ENCODE peak calls at places on chromosomes 11 and 22, in five cellular contexts. One of them, this sample, is unnamed.
A peak's percentile ranks its signal among the peaks of the same experiment; 100 is the strongest.

GRCh38 chr22:31342389-31343125 is 3.6 kb downstream of the PATZ1 start:
- DNase-seq in T-cell: no peak
- DNase-seq in neural crest cell: peak; percentile 25
- DNase-seq in GM12865: no peak
- DNase-seq in skeletal muscle cell: no peak
- DNase-seq in this sample: no peak

GRCh38 chr11:36376888-36377758 is 81.0 kb downstream of the PRR5L start:
- DNase-seq in neural crest cell: peak; percentile 58
- DNase-seq in skeletal muscle cell: no peak
- DNase-seq in GM12865: no peak
- DNase-seq in T-cell: peak; percentile 20
- DNase-seq in this sample: no peak

GRCh38 chr11:1487091-1487850 is 692 bp upstream of the MOB2 start:
- DNase-seq in neural crest cell: no peak
- DNase-seq in GM12865: no peak
- DNase-seq in T-cell: no peak
- DNase-seq in skeletal muscle cell: no peak
- DNase-seq in this sample: no peak

GRCh38 chr11:57210731-57211335 is 26.2 kb downstream of the APLNR start:
- DNase-seq in T-cell: no peak
- DNase-seq in skeletal muscle cell: no peak
- DNase-seq in GM12865: no peak
- DNase-seq in neural crest cell: no peak
- DNase-seq in this sample: peak; percentile 28

GRCh38 chr11:11316651-11317050 is 36.4 kb downstream of the CSNK2A3 start:
- DNase-seq in neural crest cell: no peak
- DNase-seq in T-cell: no peak
- DNase-seq in GM12865: no peak
- DNase-seq in skeletal muscle cell: no peak
- DNase-seq in this sample: no peak

GRCh38 chr11:36213050-36213840 is 76.0 kb downstream of the COMMD9 start:
- DNase-seq in skeletal muscle cell: no peak
- DNase-seq in T-cell: no peak
- DNase-seq in neural crest cell: no peak
- DNase-seq in GM12865: no peak
- DNase-seq in this sample: no peak

GRCh38 chr11:58921778-58922390 is 17.4 kb upstream of the GLYATL1 start:
- DNase-seq in neural crest cell: no peak
- DNase-seq in T-cell: no peak
- DNase-seq in skeletal muscle cell: no peak
- DNase-seq in GM12865: no peak
- DNase-seq in this sample: no peak

GRCh38 chr11:122032317-122032716 is 83.7 kb downstream of the BLID start:
- DNase-seq in skeletal muscle cell: peak; percentile 54
- DNase-seq in GM12865: no peak
- DNase-seq in neural crest cell: no peak
- DNase-seq in T-cell: no peak
- DNase-seq in this sample: peak; percentile 35

GRCh38 chr11:10450451-10451398 is 4.3 kb upstream of the AMPD3 start:
- DNase-seq in GM12865: peak; percentile 43
- DNase-seq in neural crest cell: peak; percentile 33
- DNase-seq in skeletal muscle cell: no peak
- DNase-seq in T-cell: peak; percentile 35
- DNase-seq in this sample: no peak

GRCh38 chr22:42885446-42885845 is 28.4 kb upstream of the ARFGAP3 start:
- DNase-seq in neural crest cell: no peak
- DNase-seq in T-cell: no peak
- DNase-seq in GM12865: no peak
- DNase-seq in skeletal muscle cell: no peak
- DNase-seq in this sample: no peak

GRCh38 chr11:68692115-68692514 is 7.8 kb downstream of the GAL start:
- DNase-seq in T-cell: no peak
- DNase-seq in skeletal muscle cell: no peak
- DNase-seq in neural crest cell: no peak
- DNase-seq in GM12865: no peak
- DNase-seq in this sample: no peak

GRCh38 chr11:44002191-44003093 is 45.3 kb upstream of the ACCSL start:
- DNase-seq in skeletal muscle cell: no peak
- DNase-seq in T-cell: no peak
- DNase-seq in GM12865: no peak
- DNase-seq in neural crest cell: no peak
- DNase-seq in this sample: peak; percentile 12

GRCh38 chr22:43726296-43726695 is 85.8 kb downstream of the EFCAB6 start:
- DNase-seq in skeletal muscle cell: no peak
- DNase-seq in T-cell: no peak
- DNase-seq in neural crest cell: no peak
- DNase-seq in GM12865: no peak
- DNase-seq in this sample: no peak

GRCh38 chr11:19328586-19329311 is 88.0 kb upstream of the E2F8 start:
- DNase-seq in T-cell: no peak
- DNase-seq in neural crest cell: no peak
- DNase-seq in GM12865: no peak
- DNase-seq in skeletal muscle cell: no peak
- DNase-seq in this sample: no peak

GRCh38 chr22:45996241-45997076 is 19.5 kb upstream of the WNT7B start:
- DNase-seq in skeletal muscle cell: no peak
- DNase-seq in neural crest cell: no peak
- DNase-seq in GM12865: peak; percentile 38
- DNase-seq in T-cell: no peak
- DNase-seq in this sample: peak; percentile 51

GRCh38 chr11:1335811-1336761 is 26.7 kb upstream of the TOLLIP start:
- DNase-seq in T-cell: peak; percentile 33
- DNase-seq in GM12865: peak; percentile 67
- DNase-seq in skeletal muscle cell: peak; percentile 66
- DNase-seq in neural crest cell: peak; percentile 58
- DNase-seq in this sample: peak; percentile 68

GRCh38 chr11:134714021-134714656 is 302.1 kb upstream of the B3GAT1 start:
- DNase-seq in T-cell: no peak
- DNase-seq in skeletal muscle cell: no peak
- DNase-seq in GM12865: no peak
- DNase-seq in neural crest cell: no peak
- DNase-seq in this sample: no peak

GRCh38 chr11:116278076-116278475 is 494.7 kb downstream of the BUD13 start:
- DNase-seq in GM12865: no peak
- DNase-seq in T-cell: no peak
- DNase-seq in neural crest cell: no peak
- DNase-seq in skeletal muscle cell: no peak
- DNase-seq in this sample: no peak

GRCh38 chr11:132024587-132025295 is 654.3 kb downstream of the NTM start:
- DNase-seq in GM12865: peak; percentile 66
- DNase-seq in T-cell: no peak
- DNase-seq in neural crest cell: no peak
- DNase-seq in skeletal muscle cell: peak; percentile 51
- DNase-seq in this sample: no peak

GRCh38 chr11:12798609-12799011 is 124.4 kb downstream of the TEAD1 start:
- DNase-seq in GM12865: no peak
- DNase-seq in skeletal muscle cell: no peak
- DNase-seq in T-cell: no peak
- DNase-seq in neural crest cell: no peak
- DNase-seq in this sample: no peak

GRCh38 chr11:58059011-58059358 is 28.2 kb downstream of the OR6Q1 start:
- DNase-seq in skeletal muscle cell: peak; percentile 49
- DNase-seq in GM12865: no peak
- DNase-seq in neural crest cell: no peak
- DNase-seq in T-cell: no peak
- DNase-seq in this sample: no peak

GRCh38 chr11:76768091-76769047 is 14.8 kb upstream of the TSKU start:
- DNase-seq in T-cell: no peak
- DNase-seq in neural crest cell: no peak
- DNase-seq in skeletal muscle cell: no peak
- DNase-seq in GM12865: peak; percentile 14
- DNase-seq in this sample: peak; percentile 79

GRCh38 chr22:17191163-17191562 is 28.1 kb downstream of the ADA2 start:
- DNase-seq in skeletal muscle cell: no peak
- DNase-seq in T-cell: no peak
- DNase-seq in GM12865: no peak
- DNase-seq in neural crest cell: no peak
- DNase-seq in this sample: no peak

GRCh38 chr22:20179455-20180244 is 28.8 kb upstream of the CCDC188 start:
- DNase-seq in GM12865: no peak
- DNase-seq in T-cell: no peak
- DNase-seq in neural crest cell: no peak
- DNase-seq in skeletal muscle cell: no peak
- DNase-seq in this sample: no peak

GRCh38 chr22:35409783-35410662 is 10.1 kb downstream of the MCM5 start:
- DNase-seq in skeletal muscle cell: no peak
- DNase-seq in neural crest cell: no peak
- DNase-seq in T-cell: peak; percentile 11
- DNase-seq in GM12865: peak; percentile 90
- DNase-seq in this sample: no peak

GRCh38 chr22:39457047-39457545 is 284 bp downstream of the MGAT3 start:
- DNase-seq in GM12865: no peak
- DNase-seq in skeletal muscle cell: no peak
- DNase-seq in T-cell: no peak
- DNase-seq in neural crest cell: no peak
- DNase-seq in this sample: no peak

GRCh38 chr11:116852261-116853125 is 15.1 kb upstream of the APOA1 start:
- DNase-seq in T-cell: no peak
- DNase-seq in neural crest cell: no peak
- DNase-seq in skeletal muscle cell: no peak
- DNase-seq in GM12865: peak; percentile 47
- DNase-seq in this sample: peak; percentile 35

GRCh38 chr11:20631525-20632168 is 32.2 kb downstream of the SLC6A5 start:
- DNase-seq in skeletal muscle cell: no peak
- DNase-seq in neural crest cell: no peak
- DNase-seq in GM12865: no peak
- DNase-seq in T-cell: no peak
- DNase-seq in this sample: no peak

GRCh38 chr22:41531736-41532477 is 12.4 kb downstream of the POLR3H start:
- DNase-seq in T-cell: no peak
- DNase-seq in skeletal muscle cell: no peak
- DNase-seq in GM12865: no peak
- DNase-seq in neural crest cell: no peak
- DNase-seq in this sample: no peak

GRCh38 chr11:134207538-134208239 is 16.1 kb downstream of the NCAPD3 start:
- DNase-seq in GM12865: peak; percentile 46
- DNase-seq in skeletal muscle cell: no peak
- DNase-seq in T-cell: peak; percentile 41
- DNase-seq in neural crest cell: peak; percentile 57
- DNase-seq in this sample: peak; percentile 35

GRCh38 chr11:79456501-79456900 is 15.7 kb upstream of the TENM4 start:
- DNase-seq in neural crest cell: no peak
- DNase-seq in T-cell: no peak
- DNase-seq in skeletal muscle cell: no peak
- DNase-seq in GM12865: no peak
- DNase-seq in this sample: no peak

GRCh38 chr11:78784321-78785061 is 209.8 kb upstream of the NARS2 start:
- DNase-seq in GM12865: no peak
- DNase-seq in T-cell: no peak
- DNase-seq in skeletal muscle cell: peak; percentile 39
- DNase-seq in neural crest cell: no peak
- DNase-seq in this sample: no peak